ENCODE peak calls at places on chromosomes 12 and 14, in four cellular contexts. B, Y, E and R are unnamed samples.

GRCh38 chr12:6069452-6070093 is 54.9 kb downstream of the VWF start:
- DNase-seq in B (peak), Y (peak), E (no peak), R (peak)

GRCh38 chr12:55955800-55956508 is 9.9 kb downstream of the PMEL start:
- DNase-seq in Y (no peak), B (peak), E (no peak), R (peak)

GRCh38 chr12:55797068-55797467 is 20.5 kb downstream of the SARNP start:
- DNase-seq in B (peak), Y (peak), E (peak), R (peak)

GRCh38 chr14:39322807-39323206 is 89.1 kb downstream of the MIA2 start:
- DNase-seq in B (no peak), Y (no peak), E (no peak), R (peak)

GRCh38 chr12:110270125-110270962 is 10.7 kb upstream of the ATP2A2 start:
- DNase-seq in B (peak), E (no peak), Y (no peak), R (peak)

GRCh38 chr12:132474237-132474741 is 15.7 kb upstream of the FBRSL1 start:
- DNase-seq in B (no peak), Y (no peak), E (no peak), R (no peak)

GRCh38 chr12:57208946-57209282 is 7.7 kb upstream of the NXPH4 start:
- DNase-seq in B (no peak), Y (peak), E (no peak), R (no peak)

GRCh38 chr12:105084251-105085250 is at the start of gene ALDH1L2:
- DNase-seq in B (peak), E (no peak), Y (peak), R (peak)

GRCh38 chr12:10726945-10727344 is 3.8 kb upstream of the YBX3 start:
- DNase-seq in Y (no peak), E (no peak), B (no peak), R (no peak)

GRCh38 chr14:51430079-51430478 is 190.0 kb downstream of the TMX1 start:
- DNase-seq in B (peak), Y (no peak), E (no peak), R (no peak)

GRCh38 chr14:72788972-72789728 is 104.8 kb downstream of the DPF3 start:
- DNase-seq in B (no peak), E (no peak), Y (no peak), R (no peak)

GRCh38 chr12:47837190-47838171 is 17.8 kb upstream of the HDAC7 start:
- DNase-seq in E (peak), Y (peak), B (peak), R (peak)

GRCh38 chr12:3827301-3828000 is 45.7 kb downstream of the PARP11 start:
- DNase-seq in Y (no peak), B (no peak), E (no peak), R (no peak)

GRCh38 chr14:80982711-80983110 is 27.3 kb downstream of the TSHR start:
- DNase-seq in Y (no peak), E (no peak), B (no peak), R (no peak)

GRCh38 chr14:105161314-105161713 is 7.3 kb downstream of the JAG2 start:
- DNase-seq in E (no peak), B (no peak), Y (no peak), R (no peak)

GRCh38 chr12:7374423-7375144 is 69.4 kb downstream of the CD163L1 start:
- DNase-seq in Y (no peak), E (no peak), B (peak), R (peak)

GRCh38 chr14:92686763-92687427 is 61.5 kb downstream of the LGMN start:
- DNase-seq in Y (peak), E (no peak), B (peak), R (peak)

GRCh38 chr12:113220593-113221180 is 577 bp upstream of the TPCN1 start:
- DNase-seq in Y (no peak), E (no peak), B (peak), R (no peak)

DNA sequence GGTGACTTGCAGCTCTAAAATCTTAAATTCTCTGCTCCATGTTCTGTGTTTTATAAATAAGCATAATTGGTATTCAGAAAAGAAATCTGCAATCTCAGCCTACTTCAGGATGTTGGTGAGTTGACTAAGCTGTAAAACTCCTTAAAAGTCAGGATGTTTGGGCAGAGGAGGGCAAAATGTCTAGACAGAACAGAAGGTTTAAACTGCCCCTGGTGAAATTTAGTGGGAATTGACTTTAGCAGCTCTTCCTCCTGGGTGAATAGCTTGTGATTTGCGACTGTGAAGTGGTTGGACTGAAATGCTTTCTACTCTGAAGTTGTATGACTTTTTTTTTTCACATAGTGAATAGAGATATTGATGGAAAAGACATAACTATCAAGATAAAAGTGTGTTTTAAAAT is 85.8 kb downstream of the CAND1 start:
- DNase-seq in Y (no peak), E (no peak), B (no peak), R (peak)
- TF ChIP-seq CTCF in Y (no peak), E (no peak), B (no peak), R (no peak)

GRCh38 chr12:70784042-70784668 is 136.4 kb downstream of the PTPRR start:
- DNase-seq in B (no peak), Y (no peak), E (no peak), R (no peak)
- H3K4me3 ChIP-seq in B (no peak), Y (no peak), E (no peak), R (no peak)

DNA sequence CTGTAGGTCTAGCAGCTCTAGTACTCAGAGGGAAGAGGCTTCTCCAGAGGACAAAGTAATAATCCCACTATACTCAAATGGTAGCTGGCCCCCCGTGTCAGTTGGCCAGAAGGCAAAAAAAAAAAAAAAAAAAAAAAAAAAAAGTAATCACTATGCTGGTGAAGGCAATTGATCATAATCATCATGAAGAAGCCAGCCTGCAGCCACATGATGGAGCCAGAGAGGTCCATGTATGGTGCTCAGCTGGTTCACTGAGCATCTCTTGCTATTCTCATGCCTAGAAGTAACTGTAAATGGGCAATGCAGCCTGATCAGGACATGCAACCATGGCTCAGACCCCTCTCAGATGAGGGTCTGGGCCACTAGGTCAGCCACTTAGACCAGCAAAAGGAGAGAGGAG is 378.8 kb downstream of the MED13L start:
- DNase-seq in E (no peak), B (no peak), Y (no peak), R (no peak)
- TF ChIP-seq CTCF in E (peak), B (peak), Y (no peak), R (peak)

GRCh38 chr12:1851126-1851791 is 30.9 kb downstream of the LRTM2 start:
- DNase-seq in B (peak), Y (no peak), E (peak), R (peak)
- H3K4me3 ChIP-seq in B (no peak), Y (no peak), E (no peak), R (no peak)

GRCh38 chr14:58963873-58964597 is 224.4 kb upstream of the DAAM1 start:
- DNase-seq in Y (no peak), B (no peak), E (no peak), R (no peak)

GRCh38 chr14:58964598-58964928 is 223.9 kb upstream of the DAAM1 start:
- DNase-seq in B (no peak), E (no peak), Y (no peak), R (no peak)

GRCh38 chr14:58966991-58967390 is 221.5 kb upstream of the DAAM1 start:
- DNase-seq in B (no peak), E (no peak), Y (no peak), R (no peak)

GRCh38 chr14:58960945-58961731 is 227.3 kb upstream of the DAAM1 start:
- DNase-seq in Y (no peak), B (peak), E (no peak), R (no peak)

DNA sequence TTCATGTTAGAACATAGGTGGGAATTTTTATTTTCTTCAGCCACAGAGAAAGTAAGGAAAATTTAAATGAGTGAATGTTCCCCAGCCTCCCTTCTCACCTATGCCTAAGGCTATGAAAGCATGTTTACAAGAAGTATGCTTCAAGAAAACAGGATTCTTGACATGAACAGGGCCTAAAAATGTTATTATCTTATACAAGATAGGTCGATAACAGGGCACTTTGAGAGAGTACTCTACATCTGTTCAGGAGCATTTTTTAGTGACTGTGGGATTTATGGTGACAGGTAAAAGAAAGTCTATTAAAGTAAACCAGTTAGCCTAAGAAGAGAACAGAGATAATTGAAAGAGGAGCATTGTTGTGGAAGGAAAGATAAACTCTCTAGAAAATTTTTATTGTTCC is 222.9 kb upstream of the DAAM1 start:
- DNase-seq in B (no peak), E (no peak), Y (no peak), R (no peak)
- TF ChIP-seq CTCF in B (no peak), E (no peak), Y (no peak), R (no peak)

DNA sequence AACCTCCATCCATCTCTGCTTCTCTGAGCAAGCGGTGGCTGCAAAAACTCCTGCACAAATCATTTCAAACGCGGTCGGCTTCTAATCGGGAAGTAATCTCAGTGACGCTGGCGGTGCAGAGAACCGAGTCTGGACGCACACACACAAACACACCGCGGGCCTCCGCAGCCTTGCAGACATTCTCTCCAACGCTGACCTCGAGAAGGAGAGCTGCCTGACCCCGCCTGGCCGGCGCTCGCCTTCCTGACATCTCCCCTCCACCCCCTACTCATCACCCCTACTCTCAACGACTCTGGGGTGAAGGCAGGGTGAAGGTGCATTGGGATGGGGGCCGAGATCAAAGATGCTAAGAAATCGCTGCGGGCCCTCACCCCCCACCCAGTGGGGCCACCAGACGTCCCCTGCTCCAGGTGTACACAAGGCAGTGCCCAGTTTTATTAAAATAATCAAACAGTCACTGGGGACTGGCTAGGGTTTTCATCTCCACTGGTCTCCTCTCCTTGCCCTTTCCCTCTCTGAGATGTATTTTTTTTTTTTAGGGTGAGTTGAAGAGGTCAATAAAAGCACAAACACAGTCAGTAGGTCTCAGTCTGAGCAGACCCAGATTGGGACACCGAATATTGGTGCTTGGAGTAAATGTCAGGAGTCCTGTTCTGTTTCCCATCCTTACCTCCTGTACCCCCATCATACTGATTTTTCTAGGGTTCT is 536 bp upstream of the TBX5 start:
- DNase-seq in B (no peak), Y (no peak), E (no peak), R (peak)
- H3K4me3 ChIP-seq in B (no peak), Y (no peak), E (no peak), R (peak)

DNA sequence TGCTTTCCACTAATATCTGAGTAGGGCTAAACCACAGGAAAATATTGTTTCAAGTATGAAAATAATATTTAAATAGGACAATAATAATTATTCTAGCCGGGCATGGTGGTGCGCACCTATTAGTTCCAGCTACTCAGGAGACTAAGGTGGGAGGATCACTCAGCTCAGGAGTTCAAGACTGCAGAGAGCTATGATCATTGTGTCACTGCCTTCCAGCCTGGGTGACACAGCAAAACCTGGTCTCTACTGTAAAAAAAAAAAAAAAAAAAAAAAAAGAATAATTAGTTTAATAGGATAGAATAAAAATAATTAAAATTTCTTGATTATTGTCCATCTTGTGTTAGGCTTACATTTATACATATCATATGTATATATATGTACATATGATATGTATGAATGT is 38.5 kb upstream of the BAZ1A start:
- DNase-seq in Y (no peak), E (no peak), B (no peak), R (no peak)
- TF ChIP-seq CTCF in Y (no peak), E (no peak), B (no peak), R (no peak)

DNA sequence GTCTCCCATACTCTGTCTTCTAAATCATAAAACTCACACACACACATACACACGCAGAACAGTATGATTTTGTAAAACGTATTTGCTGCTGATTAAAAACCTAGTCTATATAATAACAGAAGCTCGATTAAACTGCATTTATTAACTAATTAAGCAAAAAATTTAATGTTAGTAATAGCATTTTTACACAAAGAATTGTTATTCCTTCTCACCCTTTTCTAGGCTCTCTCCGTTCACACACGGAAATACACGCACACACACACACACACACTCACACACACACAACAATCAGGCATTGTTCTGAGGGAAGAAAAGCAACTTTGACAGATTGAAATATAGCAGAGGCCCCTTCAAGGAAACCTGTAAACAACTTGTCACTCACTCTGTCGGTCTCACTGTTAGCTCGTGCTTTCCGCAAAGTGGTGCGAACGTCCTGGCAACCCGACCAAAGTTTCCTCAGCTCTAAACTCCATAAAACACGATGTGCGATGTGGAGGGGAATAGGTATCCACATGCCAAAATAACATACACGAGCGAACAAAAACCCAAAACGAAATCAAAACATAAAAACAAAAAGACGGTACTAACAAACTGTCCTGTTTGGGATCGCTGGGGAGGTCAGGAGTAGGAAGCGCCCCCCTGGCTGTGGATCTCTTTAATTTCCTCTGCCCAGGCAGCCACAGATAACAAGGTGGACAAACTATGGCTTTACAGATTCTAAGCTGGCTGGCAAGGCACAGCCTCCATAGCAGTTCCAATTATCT is 723 bp upstream of the SOX5 start:
- DNase-seq in Y (no peak), B (peak), E (no peak), R (peak)
- H3K4me3 ChIP-seq in Y (peak), B (peak), E (peak), R (peak)